ENCODE peak calls at places on chromosome 1, in six cellular contexts. W is left lung, O is heart right ventricle, G is DND-41, B is aorta, C is heart left ventricle. L is an unnamed sample.

GRCh38 chr1:13523780-13524477 is 10.1 kb upstream of the LRRC38 start:
- ATAC-seq in W (no peak), O (peak; percentile 77), G (no peak), B (no peak), C (peak; percentile 74), L (no peak)

GRCh38 chr1:44239961-44240371 is 26.7 kb downstream of the DMAP1 start:
- ATAC-seq in W (peak; percentile 7), O (peak; percentile 84), G (no peak), B (peak; percentile 60), C (peak; percentile 89), L (peak; percentile 88)

GRCh38 chr1:230899845-230900251 is 31.5 kb upstream of the C1orf198 start:
- ATAC-seq in W (peak; percentile 17), O (no peak), G (no peak), B (peak; percentile 63), C (peak; percentile 67), L (no peak)

GRCh38 chr1:116123837-116124533 is 12.8 kb downstream of the MAB21L3 start:
- ATAC-seq in W (no peak), O (no peak), G (no peak), B (no peak), C (no peak), L (no peak)

GRCh38 chr1:46615735-46616134 is 876 bp downstream of the MOB3C start:
- ATAC-seq in W (no peak), O (no peak), G (peak; percentile 17), B (no peak), C (no peak), L (no peak)

GRCh38 chr1:62536865-62537264 is 60.5 kb upstream of the ANGPTL3 start:
- ATAC-seq in W (no peak), O (no peak), G (no peak), B (no peak), C (no peak), L (no peak)

GRCh38 chr1:193680247-193680923 is 494.0 kb upstream of the B3GALT2 start:
- ATAC-seq in W (no peak), O (no peak), G (no peak), B (no peak), C (peak; percentile 71), L (no peak)

GRCh38 chr1:119631433-119632102 is 16.5 kb downstream of the ZNF697 start:
- ATAC-seq in W (peak; percentile 92), O (peak; percentile 96), G (no peak), B (peak; percentile 94), C (peak; percentile 95), L (peak; percentile 88)

GRCh38 chr1:63836830-63837229 is 63.0 kb downstream of the ROR1 start:
- ATAC-seq in W (no peak), O (no peak), G (no peak), B (no peak), C (no peak), L (no peak)

GRCh38 chr1:92504751-92505692 is 18.3 kb upstream of the GFI1 start:
- ATAC-seq in W (no peak), O (no peak), G (no peak), B (no peak), C (no peak), L (no peak)

GRCh38 chr1:170309389-170310013 is 163.7 kb downstream of the NTMT2 start:
- ATAC-seq in W (peak; percentile 88), O (peak; percentile 60), G (no peak), B (peak; percentile 80), C (peak; percentile 69), L (peak; percentile 48)

GRCh38 chr1:22791736-22792325 is 81.2 kb downstream of the EPHB2 start:
- ATAC-seq in W (peak; percentile 20), O (no peak), G (no peak), B (peak; percentile 13), C (no peak), L (no peak)

GRCh38 chr1:112743174-112744018 is 28.3 kb upstream of the PPM1J start:
- ATAC-seq in W (peak; percentile 50), O (peak; percentile 52), G (no peak), B (peak; percentile 44), C (peak; percentile 13), L (peak; percentile 10)

GRCh38 chr1:176177764-176178163 is 29.3 kb downstream of the COP1 start:
- ATAC-seq in W (no peak), O (no peak), G (no peak), B (no peak), C (no peak), L (no peak)

GRCh38 chr1:243850013-243850367 is at the start of gene AKT3:
- ATAC-seq in W (no peak), O (no peak), G (no peak), B (peak; percentile 87), C (peak; percentile 90), L (peak; percentile 91)

GRCh38 chr1:95232646-95233320 is 1.2 kb upstream of the RWDD3 start:
- ATAC-seq in W (no peak), O (no peak), G (no peak), B (no peak), C (no peak), L (no peak)
- H3K4me3 ChIP-seq in W (peak overlapping the region; percentile 81), O (peak overlapping the region; percentile 90), G (no peak overlapping the region), B (peak overlapping the region; percentile 48), C (peak overlapping the region; percentile 86), L (peak overlapping the region; percentile 67)

GRCh38 chr1:156114919-156115513 is 505 bp downstream of the LMNA start:
- ATAC-seq in W (peak; percentile 36), O (peak; percentile 30), G (no peak), B (peak; percentile 34), C (peak; percentile 37), L (no peak)
- H3K27ac ChIP-seq in W (peak overlapping the region; percentile 96), O (peak overlapping the region; percentile 99), G (no peak overlapping the region), B (peak overlapping the region; percentile 88), C (peak overlapping the region; percentile 81), L (peak overlapping the region; percentile 94)

DNA sequence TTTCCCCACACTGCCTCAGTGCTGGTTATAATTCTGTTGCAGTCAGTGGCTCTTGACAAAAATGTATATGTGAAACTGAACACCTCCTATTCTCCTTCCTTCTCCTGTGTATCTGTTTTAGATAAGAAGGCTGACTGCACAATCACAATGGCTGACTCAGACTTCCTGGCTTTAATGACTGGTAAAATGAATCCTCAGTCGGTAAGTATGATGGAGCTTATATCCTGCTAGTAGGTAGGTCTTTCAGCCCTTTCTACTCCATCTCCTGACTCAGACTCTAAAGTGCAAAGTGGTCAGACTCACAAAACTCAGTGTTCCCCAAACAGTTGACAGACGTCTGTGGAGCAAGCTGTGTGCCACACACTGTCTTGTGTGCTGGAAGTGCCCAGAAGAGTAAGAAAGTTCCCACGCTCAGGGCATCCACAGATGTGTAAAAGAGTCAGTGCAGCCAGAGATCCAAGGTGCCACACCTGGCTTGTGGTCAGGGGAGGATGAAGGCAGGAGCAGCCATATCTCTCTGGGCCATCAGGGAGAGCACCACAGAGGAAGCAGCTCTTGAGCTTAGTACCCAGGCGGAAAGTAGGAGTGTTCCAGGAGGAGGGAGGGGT is 14.2 kb upstream of the PODN start:
- ATAC-seq in W (peak; percentile 35), O (peak; percentile 26), G (peak; percentile 70), B (no peak), C (peak; percentile 14), L (no peak)
- H3K4me1 ChIP-seq in W (peaks cover 18% of the 10 kb centered on the region), O (peaks cover 41% of the 10 kb centered on the region), G (no peaks in the 10 kb centered on the region), B (peaks cover 7% of the 10 kb centered on the region), C (peaks cover 49% of the 10 kb centered on the region), L (no peaks in the 10 kb centered on the region)

DNA sequence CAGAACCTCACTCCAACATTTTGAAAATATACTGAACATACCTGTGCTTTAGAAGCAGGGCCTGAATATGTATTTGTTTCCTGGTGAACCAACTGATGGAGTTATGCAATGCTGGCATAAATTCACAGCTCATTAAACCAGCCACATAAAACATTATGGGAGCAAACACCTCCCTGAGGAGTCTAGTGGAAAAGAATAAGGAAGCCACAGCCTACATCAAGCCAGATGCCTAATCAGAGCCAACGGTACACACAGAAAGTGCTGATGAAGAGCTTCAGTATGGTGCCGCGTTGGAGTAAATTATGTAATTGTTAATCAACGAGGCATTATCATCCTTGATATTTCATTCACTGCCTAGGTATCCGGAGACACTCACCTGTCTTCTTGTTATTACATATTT is 199.5 kb downstream of the AJAP1 start:
- ATAC-seq in W (no peak), O (no peak), G (no peak), B (no peak), C (no peak), L (no peak)
- H3K4me3 ChIP-seq in W (no peak overlapping the region), O (no peak overlapping the region), G (no peak overlapping the region), B (no peak overlapping the region), C (no peak overlapping the region), L (no peak overlapping the region)

GRCh38 chr1:206792939-206793607 is 20.8 kb upstream of the IL10 start:
- ATAC-seq in W (no peak), O (no peak), G (no peak), B (no peak), C (no peak), L (no peak)
- H3K27ac ChIP-seq in W (no peak overlapping the region), O (no peak overlapping the region), G (no peak overlapping the region), B (no peak overlapping the region), C (no peak overlapping the region), L (no peak overlapping the region)

GRCh38 chr1:153611356-153611755 is 1.6 kb downstream of the S100A16 start:
- ATAC-seq in W (no peak), O (no peak), G (no peak), B (no peak), C (no peak), L (no peak)
- H3K4me1 ChIP-seq in W (peaks cover 33% of the 10 kb centered on the region), O (peaks cover 28% of the 10 kb centered on the region), G (no peaks in the 10 kb centered on the region), B (no peaks in the 10 kb centered on the region), C (peaks cover 53% of the 10 kb centered on the region), L (peaks cover 64% of the 10 kb centered on the region)

GRCh38 chr1:224486801-224487583 is 52.4 kb upstream of the WDR26 start:
- ATAC-seq in W (peak; percentile 18), O (no peak), G (no peak), B (no peak), C (no peak), L (no peak)

GRCh38 chr1:224482619-224483018 is 48.0 kb upstream of the WDR26 start:
- ATAC-seq in W (peak; percentile 40), O (no peak), G (no peak), B (no peak), C (no peak), L (no peak)

DNA sequence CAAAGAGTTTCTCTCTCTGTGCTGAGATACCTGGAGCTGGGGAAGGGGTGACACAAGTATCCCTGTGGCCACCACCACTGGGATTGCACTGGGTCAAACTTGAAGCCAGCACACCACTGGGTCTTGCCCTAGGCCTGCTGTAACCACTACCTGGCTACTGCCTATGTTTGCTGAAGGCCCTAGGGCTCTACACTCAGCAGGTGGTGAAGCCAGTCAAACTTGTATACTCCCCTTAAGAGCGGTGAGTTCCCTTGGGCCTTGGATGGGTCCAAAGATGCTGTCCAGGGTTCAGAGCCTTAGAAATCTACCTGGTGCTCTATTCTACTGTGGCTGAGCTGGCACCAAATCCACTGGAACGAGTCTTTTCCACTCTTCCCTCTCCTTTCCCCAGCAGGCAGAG is 47.0 kb upstream of the WDR26 start:
- ATAC-seq in W (no peak), O (no peak), G (no peak), B (no peak), C (no peak), L (no peak)
- H3K4me3 ChIP-seq in W (no peak overlapping the region), O (no peak overlapping the region), G (no peak overlapping the region), B (no peak overlapping the region), C (no peak overlapping the region), L (no peak overlapping the region)

GRCh38 chr1:36118396-36118795 is 6.6 kb downstream of the COL8A2 start:
- ATAC-seq in W (no peak), O (no peak), G (no peak), B (no peak), C (no peak), L (no peak)
- H3K27ac ChIP-seq in W (no peak overlapping the region), O (no peak overlapping the region), G (no peak overlapping the region), B (no peak overlapping the region), C (no peak overlapping the region), L (peak overlapping the region; percentile 67)

L was measured in gastroesophageal sphincter.